ENCODE peak calls at places on chromosomes 3 and 15, in seven cellular contexts. V, I, U, G, H, L and X are unnamed samples.

GRCh38 chr3:180420016-180420415 is 181.9 kb upstream of the TTC14 start:
- DNase-seq in V (no peak), I (no peak), U (no peak), G (no peak), H (no peak), L (no peak), X (no peak)

GRCh38 chr3:101676765-101677435 is at the start of gene ZBTB11:
- DNase-seq in V (peak), I (peak), U (peak), G (no peak), H (peak), L (peak), X (peak)

GRCh38 chr15:35243758-35244157 is 158.7 kb upstream of the NANOGP8 start:
- DNase-seq in V (no peak), I (no peak), U (no peak), G (no peak), H (no peak), L (no peak), X (no peak)

GRCh38 chr3:71006810-71007785 is 576.4 kb downstream of the FOXP1 start:
- DNase-seq in V (no peak), I (no peak), U (no peak), G (peak), H (no peak), L (no peak), X (no peak)

GRCh38 chr3:157220211-157220610 is 60.3 kb upstream of the CCNL1 start:
- DNase-seq in V (no peak), I (no peak), U (no peak), G (no peak), H (no peak), L (no peak), X (no peak)

GRCh38 chr3:299590-300301 is 103.2 kb downstream of the CHL1 start:
- DNase-seq in V (no peak), I (no peak), U (no peak), G (no peak), H (no peak), L (no peak), X (no peak)

GRCh38 chr3:66036586-66037061 is 2.1 kb downstream of the MAGI1 start:
- DNase-seq in V (no peak), I (no peak), U (no peak), G (no peak), H (peak), L (no peak), X (no peak)

GRCh38 chr15:73331991-73332925 is 36.5 kb downstream of the HCN4 start:
- DNase-seq in V (no peak), I (no peak), U (no peak), G (no peak), H (no peak), L (no peak), X (no peak)

GRCh38 chr3:59424268-59425010 is 374.6 kb upstream of the CFAP20DC start:
- DNase-seq in V (peak), I (peak), U (no peak), G (no peak), H (no peak), L (no peak), X (no peak)

GRCh38 chr3:179000144-179000543 is 71.5 kb downstream of the ZMAT3 start:
- DNase-seq in V (no peak), I (no peak), U (no peak), G (no peak), H (no peak), L (no peak), X (no peak)

GRCh38 chr3:25895443-25895842 is 105.6 kb downstream of the OXSM start:
- DNase-seq in V (no peak), I (no peak), U (no peak), G (no peak), H (no peak), L (no peak), X (no peak)

GRCh38 chr3:127377801-127378442 is 90.1 kb upstream of the PRR20G start:
- DNase-seq in V (no peak), I (no peak), U (no peak), G (no peak), H (peak), L (no peak), X (no peak)

GRCh38 chr3:42066516-42067181 is 24.5 kb upstream of the TRAK1 start:
- DNase-seq in V (no peak), I (peak), U (no peak), G (no peak), H (no peak), L (no peak), X (no peak)

GRCh38 chr3:141783632-141784031 is 20.4 kb downstream of the GRK7 start:
- DNase-seq in V (no peak), I (no peak), U (no peak), G (no peak), H (no peak), L (no peak), X (no peak)

GRCh38 chr3:190059242-190059590 is 61.5 kb downstream of the P3H2 start:
- DNase-seq in V (no peak), I (no peak), U (no peak), G (no peak), H (no peak), L (no peak), X (no peak)

GRCh38 chr3:187838016-187838535 is 92.8 kb upstream of the BCL6 start:
- DNase-seq in V (no peak), I (no peak), U (no peak), G (no peak), H (no peak), L (no peak), X (no peak)

GRCh38 chr3:170007031-170007663 is 30.6 kb upstream of the GPR160 start:
- DNase-seq in V (no peak), I (peak), U (no peak), G (no peak), H (no peak), L (no peak), X (no peak)

GRCh38 chr15:90126022-90126421 is 23.8 kb upstream of the IDH2 start:
- DNase-seq in V (no peak), I (no peak), U (no peak), G (no peak), H (no peak), L (no peak), X (no peak)

GRCh38 chr3:124261301-124261700 is 269.4 kb upstream of the ROPN1 start:
- DNase-seq in V (no peak), I (no peak), U (no peak), G (no peak), H (no peak), L (no peak), X (no peak)

GRCh38 chr15:68609618-68610017 is 30.8 kb downstream of the CORO2B start:
- DNase-seq in V (peak), I (no peak), U (no peak), G (no peak), H (no peak), L (no peak), X (peak)

GRCh38 chr15:69468241-69469121 is 15.9 kb downstream of the RPLP1 start:
- DNase-seq in V (peak), I (no peak), U (peak), G (peak), H (peak), L (no peak), X (peak)

GRCh38 chr3:144948711-144949110 is 977.1 kb downstream of the DIPK2A start:
- DNase-seq in V (no peak), I (no peak), U (no peak), G (no peak), H (no peak), L (no peak), X (no peak)

GRCh38 chr3:141365206-141365605 is 3.1 kb upstream of the ZBTB38 start:
- DNase-seq in V (no peak), I (no peak), U (no peak), G (no peak), H (no peak), L (no peak), X (no peak)

GRCh38 chr15:82108489-82109078 is 62.8 kb upstream of the MEX3B start:
- DNase-seq in V (peak), I (peak), U (peak), G (no peak), H (peak), L (no peak), X (no peak)